ENCODE peak calls at places on chromosomes 5 and 9, in nine cellular contexts. K is AG09309, H is cardiac muscle cell, B is breast epithelium, W is upper lobe of right lung, O is psoas muscle, F is heart left ventricle, P is GM23338, R is AG10803. G is an unnamed sample.

GRCh38 chr5:153562189-153562588 is 71.7 kb downstream of the GRIA1 start:
- DNase-seq in K (no peak), H (no peak), B (no peak), W (no peak), O (no peak), F (no peak), P (no peak), R (peak), G (no peak)

GRCh38 chr5:82272957-82273356 is 5.2 kb downstream of the RPS23 start:
- DNase-seq in K (no peak), H (no peak), B (no peak), W (no peak), O (peak), F (no peak), P (peak), R (no peak), G (no peak)

GRCh38 chr5:8844206-8844605 is 701.7 kb downstream of the SEMA5A start:
- DNase-seq in K (no peak), H (no peak), B (no peak), W (no peak), O (no peak), F (no peak), P (no peak), R (no peak), G (no peak)

GRCh38 chr5:76487784-76488183 is 84.7 kb downstream of the IQGAP2 start:
- DNase-seq in K (no peak), H (no peak), B (no peak), W (no peak), O (no peak), F (no peak), P (no peak), R (no peak), G (no peak)

GRCh38 chr9:126915846-126916543 is 1.4 kb downstream of the RALGPS1 start:
- DNase-seq in K (no peak), H (no peak), B (no peak), W (no peak), O (no peak), F (no peak), P (no peak), R (no peak), G (no peak)

GRCh38 chr9:78030553-78031270 is 899 bp downstream of the GNAQ start:
- DNase-seq in K (no peak), H (peak), B (peak), W (peak), O (peak), F (peak), P (peak), R (peak), G (no peak)

GRCh38 chr9:133042676-133043075 is 11.9 kb downstream of the GTF3C5 start:
- DNase-seq in K (no peak), H (no peak), B (no peak), W (no peak), O (no peak), F (no peak), P (no peak), R (no peak), G (no peak)

GRCh38 chr5:90650767-90651166 is 92.2 kb downstream of the ADGRV1 start:
- DNase-seq in K (no peak), H (no peak), B (no peak), W (no peak), O (no peak), F (no peak), P (no peak), R (no peak), G (no peak)

GRCh38 chr5:95331358-95331757 is 46.5 kb upstream of the MCTP1 start:
- DNase-seq in K (no peak), H (no peak), B (no peak), W (no peak), O (no peak), F (no peak), P (no peak), R (no peak), G (no peak)

GRCh38 chr9:95516221-95516735 is 493 bp downstream of the PTCH1 start:
- DNase-seq in K (no peak), H (peak), B (no peak), W (no peak), O (peak), F (no peak), P (peak), R (peak), G (no peak)

GRCh38 chr5:83864652-83865051 is 144.0 kb upstream of the HAPLN1 start:
- DNase-seq in K (no peak), H (no peak), B (no peak), W (no peak), O (no peak), F (no peak), P (no peak), R (no peak), G (no peak)

GRCh38 chr5:28328691-28329090 is 1290.3 kb upstream of the CDH9 start:
- DNase-seq in K (no peak), H (no peak), B (no peak), W (no peak), O (no peak), F (no peak), P (no peak), R (no peak), G (peak)

GRCh38 chr9:101711330-101711941 is 27.0 kb downstream of the GRIN3A start:
- DNase-seq in K (no peak), H (peak), B (no peak), W (no peak), O (no peak), F (no peak), P (peak), R (peak), G (no peak)

GRCh38 chr9:122978586-122978985 is 37.8 kb downstream of the RABGAP1 start:
- DNase-seq in K (no peak), H (no peak), B (no peak), W (no peak), O (no peak), F (no peak), P (no peak), R (no peak), G (no peak)

GRCh38 chr5:145130996-145131395 is 704.1 kb downstream of the PRELID2 start:
- DNase-seq in K (no peak), H (peak), B (no peak), W (no peak), O (no peak), F (no peak), P (peak), R (no peak), G (peak)

GRCh38 chr5:23820764-23821471 is 313.5 kb downstream of the PRDM9 start:
- DNase-seq in K (no peak), H (peak), B (no peak), W (no peak), O (no peak), F (no peak), P (peak), R (peak), G (peak)

GRCh38 chr5:115419794-115420585 is 123.5 kb upstream of the CCDC112 start:
- DNase-seq in K (peak), H (no peak), B (no peak), W (no peak), O (no peak), F (no peak), P (peak), R (peak), G (peak)

GRCh38 chr5:156431956-156432829 is 105.2 kb downstream of the SGCD start:
- DNase-seq in K (no peak), H (no peak), B (no peak), W (no peak), O (no peak), F (no peak), P (peak), R (no peak), G (no peak)
- TF ChIP-seq CTCF in K (no peak), H (no peak), B (no peak), W (no peak), O (no peak), F (no peak), P (peak), R (no peak), G (no peak)

GRCh38 chr9:128903871-128904371 is 16.9 kb upstream of the PHYHD1 start:
- DNase-seq in K (no peak), H (no peak), B (no peak), W (no peak), O (no peak), F (no peak), P (no peak), R (no peak), G (no peak)

GRCh38 chr9:128901822-128902221 is 19.0 kb upstream of the PHYHD1 start:
- DNase-seq in K (no peak), H (no peak), B (no peak), W (no peak), O (no peak), F (no peak), P (no peak), R (no peak), G (no peak)

GRCh38 chr9:128901379-128901778 is 19.4 kb upstream of the PHYHD1 start:
- DNase-seq in K (no peak), H (no peak), B (no peak), W (no peak), O (no peak), F (no peak), P (no peak), R (no peak), G (no peak)

GRCh38 chr9:128903079-128903461 is 17.7 kb upstream of the PHYHD1 start:
- DNase-seq in K (no peak), H (no peak), B (no peak), W (no peak), O (no peak), F (no peak), P (no peak), R (no peak), G (no peak)

GRCh38 chr9:128902351-128903078 is 18.3 kb upstream of the PHYHD1 start:
- DNase-seq in K (no peak), H (no peak), B (peak), W (no peak), O (no peak), F (peak), P (no peak), R (no peak), G (no peak)
- H3K4me3 ChIP-seq in K (no peak), H (no peak), B (no peak), W (no peak), O (no peak), F (no peak), P (no peak), R (no peak), G (no peak)

GRCh38 chr9:79470957-79471356 is 100.8 kb upstream of the TLE4 start:
- DNase-seq in K (no peak), H (no peak), B (no peak), W (no peak), O (no peak), F (no peak), P (no peak), R (no peak), G (no peak)

GRCh38 chr9:79469164-79469563 is 102.6 kb upstream of the TLE4 start:
- DNase-seq in K (no peak), H (no peak), B (no peak), W (no peak), O (no peak), F (no peak), P (no peak), R (no peak), G (no peak)

GRCh38 chr9:79477241-79477830 is 94.4 kb upstream of the TLE4 start:
- DNase-seq in K (no peak), H (no peak), B (no peak), W (no peak), O (no peak), F (no peak), P (no peak), R (peak), G (peak)

GRCh38 chr9:79473704-79474103 is 98.1 kb upstream of the TLE4 start:
- DNase-seq in K (no peak), H (no peak), B (no peak), W (no peak), O (no peak), F (no peak), P (no peak), R (no peak), G (no peak)

GRCh38 chr9:79471577-79472543 is 99.9 kb upstream of the TLE4 start:
- DNase-seq in K (peak), H (peak), B (peak), W (no peak), O (peak), F (peak), P (peak), R (peak), G (peak)
- TF ChIP-seq CTCF in K (peak), H (peak), B (no peak), W (peak), O (peak), F (no peak), P (peak), R (peak), G (peak)

DNA sequence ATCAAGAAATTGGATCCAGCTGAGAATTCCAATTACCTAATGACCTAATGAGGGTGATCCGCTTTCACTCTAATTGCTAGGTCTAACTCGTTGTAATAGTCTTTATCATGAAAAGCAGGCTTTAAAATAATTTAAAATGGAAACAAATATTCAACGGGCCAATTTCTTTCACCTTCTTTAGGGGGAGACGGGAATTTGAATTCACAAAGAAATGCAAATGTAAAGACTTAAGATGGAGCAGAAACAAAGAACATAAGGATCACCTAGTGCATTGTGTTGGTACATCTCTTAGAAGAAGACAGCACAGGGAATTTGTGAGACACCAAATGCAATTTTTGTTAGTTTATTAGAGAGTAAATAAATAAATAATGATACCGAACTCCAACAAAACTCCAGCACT is 1.5 kb upstream of the KCNN2 start:
- DNase-seq in K (no peak), H (no peak), B (no peak), W (no peak), O (no peak), F (no peak), P (peak), R (no peak), G (no peak)
- H3K4me3 ChIP-seq in K (no peak), H (peak), B (peak), W (peak), O (peak), F (peak), P (peak), R (no peak), G (no peak)

DNA sequence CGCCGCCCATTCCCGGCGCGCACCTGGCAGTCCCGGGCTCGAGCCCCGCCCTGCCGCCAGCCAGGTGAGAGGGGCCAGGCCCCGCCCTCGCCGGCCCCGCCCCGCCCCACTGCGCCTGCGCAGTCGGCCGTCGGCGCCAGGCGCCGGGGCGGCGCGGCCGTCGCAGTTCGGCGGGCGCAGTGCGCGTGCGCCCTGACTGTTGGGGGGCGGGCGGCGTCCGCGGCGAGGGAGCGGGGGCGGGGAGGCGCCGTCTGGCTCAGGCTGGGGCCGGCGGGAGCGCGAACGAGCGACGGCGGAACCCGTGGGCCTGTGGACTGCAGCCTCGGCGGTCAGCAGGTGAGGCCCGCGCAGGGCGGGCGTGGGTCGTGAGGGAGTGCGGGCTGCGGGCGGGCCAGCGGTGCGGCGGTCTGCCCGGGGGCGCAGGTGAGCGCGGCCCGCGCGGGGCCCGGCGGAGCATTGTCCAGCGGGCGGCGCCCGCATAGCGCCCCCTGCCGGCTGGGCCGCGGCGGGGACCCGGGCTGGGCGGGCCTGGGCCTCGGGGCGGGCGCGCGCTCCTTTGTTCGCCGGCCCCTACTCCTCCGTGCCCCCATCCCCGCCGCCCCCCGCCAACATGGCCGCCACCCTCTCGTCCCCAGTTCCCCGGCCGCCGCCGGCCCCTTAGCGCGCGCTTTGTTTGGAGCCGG is at the start of gene SPIN1:
- DNase-seq in K (no peak), H (peak), B (peak), W (peak), O (peak), F (peak), P (peak), R (peak), G (peak)
- TF ChIP-seq CTCF in K (peak), H (no peak), B (peak), W (peak), O (peak), F (peak), P (no peak), R (peak), G (peak)

GRCh38 chr9:130431536-130432303 is 13.0 kb upstream of the ASS1 start:
- DNase-seq in K (no peak), H (no peak), B (no peak), W (no peak), O (no peak), F (no peak), P (no peak), R (no peak), G (no peak)

GRCh38 chr9:130432796-130433167 is 12.0 kb upstream of the ASS1 start:
- DNase-seq in K (no peak), H (no peak), B (no peak), W (no peak), O (no peak), F (no peak), P (peak), R (no peak), G (no peak)

GRCh38 chr9:130432362-130432761 is 12.4 kb upstream of the ASS1 start:
- DNase-seq in K (no peak), H (no peak), B (no peak), W (no peak), O (no peak), F (no peak), P (no peak), R (no peak), G (no peak)

GRCh38 chr9:130433168-130433946 is 11.4 kb upstream of the ASS1 start:
- DNase-seq in K (no peak), H (peak), B (no peak), W (no peak), O (no peak), F (no peak), P (peak), R (peak), G (peak)

DNA sequence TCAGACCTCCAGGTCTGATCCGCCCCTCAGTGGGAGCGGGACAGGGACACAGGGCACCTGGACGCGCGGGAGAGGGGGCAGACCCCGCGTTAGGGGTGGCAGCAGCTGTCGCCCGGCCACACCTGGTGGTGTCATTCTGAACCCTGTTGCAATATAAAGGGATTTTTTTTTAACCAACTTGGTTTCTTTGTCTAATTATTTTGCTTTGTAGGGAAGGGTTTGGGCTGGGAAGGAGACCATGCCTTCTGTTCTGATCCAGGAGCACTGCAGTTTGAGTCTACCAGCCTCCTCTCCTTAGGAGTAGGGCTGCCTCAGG is 10.9 kb upstream of the ASS1 start:
- DNase-seq in K (no peak), H (no peak), B (no peak), W (no peak), O (no peak), F (no peak), P (no peak), R (no peak), G (no peak)
- H3K4me3 ChIP-seq in K (no peak), H (no peak), B (no peak), W (no peak), O (no peak), F (no peak), P (peak), R (no peak), G (no peak)

GRCh38 chr5:132396589-132397001 is 27.1 kb downstream of the SLC22A5 start:
- DNase-seq in K (no peak), H (no peak), B (peak), W (no peak), O (no peak), F (no peak), P (no peak), R (no peak), G (no peak)
- TF ChIP-seq CTCF in K (no peak), H (no peak), B (no peak), W (no peak), O (no peak), F (no peak), P (no peak), R (no peak), G (no peak)

GRCh38 chr9:134433101-134433500 is 106.8 kb downstream of the RXRA start:
- DNase-seq in K (no peak), H (no peak), B (no peak), W (no peak), O (peak), F (no peak), P (no peak), R (peak), G (peak)

GRCh38 chr9:134434896-134435506 is 108.7 kb downstream of the RXRA start:
- DNase-seq in K (peak), H (peak), B (peak), W (peak), O (peak), F (peak), P (no peak), R (peak), G (peak)

GRCh38 chr9:134431626-134432025 is 105.4 kb downstream of the RXRA start:
- DNase-seq in K (no peak), H (no peak), B (no peak), W (no peak), O (no peak), F (no peak), P (no peak), R (no peak), G (no peak)

GRCh38 chr9:134433909-134434895 is 107.9 kb downstream of the RXRA start:
- DNase-seq in K (no peak), H (no peak), B (no peak), W (no peak), O (no peak), F (no peak), P (no peak), R (no peak), G (no peak)

GRCh38 chr9:134432471-134432870 is 106.2 kb downstream of the RXRA start:
- DNase-seq in K (no peak), H (no peak), B (no peak), W (no peak), O (no peak), F (no peak), P (no peak), R (no peak), G (no peak)
- H3K4me3 ChIP-seq in K (no peak), H (no peak), B (no peak), W (no peak), O (no peak), F (no peak), P (no peak), R (no peak), G (no peak)

GRCh38 chr9:121781143-121781542 is 129.7 kb downstream of the DAB2IP start:
- DNase-seq in K (no peak), H (no peak), B (no peak), W (peak), O (no peak), F (no peak), P (no peak), R (no peak), G (no peak)

GRCh38 chr9:121779381-121780117 is 128.1 kb downstream of the DAB2IP start:
- DNase-seq in K (no peak), H (peak), B (no peak), W (no peak), O (no peak), F (peak), P (no peak), R (no peak), G (peak)

GRCh38 chr9:121780177-121780576 is 128.7 kb downstream of the DAB2IP start:
- DNase-seq in K (no peak), H (no peak), B (no peak), W (no peak), O (no peak), F (peak), P (no peak), R (no peak), G (no peak)

GRCh38 chr9:121781701-121782464 is 130.4 kb downstream of the DAB2IP start:
- DNase-seq in K (no peak), H (no peak), B (no peak), W (no peak), O (no peak), F (peak), P (no peak), R (no peak), G (no peak)

GRCh38 chr9:121780641-121781040 is 129.2 kb downstream of the DAB2IP start:
- DNase-seq in K (no peak), H (no peak), B (no peak), W (no peak), O (no peak), F (peak), P (no peak), R (no peak), G (no peak)
- TF ChIP-seq CTCF in K (no peak), H (no peak), B (no peak), W (no peak), O (no peak), F (no peak), P (no peak), R (no peak), G (no peak)